ENCODE peak calls at places on chromosomes 3 and 15, in four cellular contexts. E is IMR-90, N is MM.1S, O is A549. P is an unnamed sample. For H3K4me1, the result is how much of the 10 kb centered on the place peaks cover.

GRCh38 chr15:61871926-61872522 is 188.2 kb downstream of the VPS13C start:
- DNase-seq in E (peak), O (peak), N (peak), P (no peak)

GRCh38 chr15:91634163-91634562 is 219.3 kb upstream of the SLCO3A1 start:
- DNase-seq in O (no peak), E (no peak), N (no peak), P (no peak)

GRCh38 chr3:60133269-60133877 is 1083.5 kb upstream of the CFAP20DC start:
- DNase-seq in E (no peak), O (no peak), N (no peak), P (no peak)

GRCh38 chr3:64248247-64248646 is 23.0 kb upstream of the PRICKLE2 start:
- DNase-seq in E (no peak), O (no peak), N (no peak), P (no peak)

GRCh38 chr3:196989721-196990262 is 21.2 kb upstream of the PIGZ start:
- DNase-seq in E (no peak), N (no peak), O (no peak), P (no peak)

GRCh38 chr3:149542375-149543312 is 68.1 kb downstream of the TM4SF4 start:
- DNase-seq in E (no peak), O (peak), N (no peak), P (no peak)

GRCh38 chr15:63025460-63025859 is 17.1 kb upstream of the TPM1 start:
- DNase-seq in E (no peak), N (no peak), O (peak), P (no peak)

GRCh38 chr3:155425351-155425750 is 131.9 kb upstream of the STRIT1 start:
- DNase-seq in N (no peak), E (no peak), O (no peak), P (no peak)

GRCh38 chr3:58222161-58222724 is 11.5 kb upstream of the DNASE1L3 start:
- DNase-seq in E (no peak), O (no peak), N (no peak), P (no peak)

GRCh38 chr15:80777836-80778620 is 1.1 kb upstream of the CEMIP start:
- DNase-seq in O (no peak), N (no peak), E (no peak), P (no peak)

GRCh38 chr3:194797555-194797954 is 111.9 kb downstream of the FAM43A start:
- DNase-seq in O (no peak), E (no peak), N (no peak), P (no peak)

GRCh38 chr15:74995779-74996765 is 709 bp downstream of the SCAMP5 start:
- DNase-seq in N (no peak), O (no peak), E (no peak), P (no peak)

GRCh38 chr3:158522737-158523136 is 48.3 kb upstream of the MLF1 start:
- DNase-seq in O (no peak), N (no peak), E (peak), P (no peak)

GRCh38 chr3:188133646-188134045 is 20.3 kb upstream of the LPP start:
- DNase-seq in N (no peak), O (no peak), E (peak), P (no peak)

GRCh38 chr3:39166932-39167532 is 13.6 kb upstream of the CSRNP1 start:
- DNase-seq in O (peak), E (peak), N (no peak), P (no peak)

GRCh38 chr3:63135362-63135761 is 142.7 kb upstream of the SYNPR start:
- DNase-seq in N (no peak), O (no peak), E (no peak), P (no peak)

GRCh38 chr3:115623414-115623868 is at the start of gene GAP43:
- DNase-seq in O (peak), E (peak), N (no peak), P (no peak)

GRCh38 chr3:188508454-188508853 is 354.5 kb downstream of the LPP start:
- DNase-seq in N (no peak), E (no peak), O (no peak), P (no peak)

GRCh38 chr3:64321747-64322146 is 96.5 kb upstream of the PRICKLE2 start:
- DNase-seq in E (peak), N (no peak), O (peak), P (no peak)

GRCh38 chr3:119279844-119280243 is 14.3 kb upstream of the ARHGAP31 start:
- DNase-seq in N (no peak), E (no peak), O (no peak), P (no peak)

GRCh38 chr3:43632269-43632733 is 10.5 kb upstream of the ANO10 start:
- DNase-seq in O (peak), E (peak), N (no peak), P (no peak)

GRCh38 chr15:38605744-38606143 is 41.1 kb upstream of the RASGRP1 start:
- DNase-seq in N (no peak), O (no peak), E (no peak), P (no peak)

GRCh38 chr3:120324185-120324584 is 25.0 kb downstream of the LRRC58 start:
- DNase-seq in N (no peak), O (no peak), E (peak), P (no peak)

GRCh38 chr3:65170357-65171090 is 482.7 kb upstream of the ADAMTS9 start:
- DNase-seq in E (peak), N (no peak), O (peak), P (no peak)

GRCh38 chr15:39585871-39586301 is 5.0 kb downstream of the THBS1 start:
- DNase-seq in O (no peak), E (no peak), N (no peak), P (no peak)

GRCh38 chr15:62932436-62932835 is 110.1 kb upstream of the TPM1 start:
- DNase-seq in E (peak), N (no peak), O (no peak), P (no peak)

GRCh38 chr3:173938159-173938558 is 540.6 kb downstream of the NLGN1 start:
- DNase-seq in E (peak), N (no peak), O (peak), P (no peak)

GRCh38 chr3:126936853-126937395 is 46.0 kb upstream of the PLXNA1 start:
- DNase-seq in O (no peak), E (no peak), N (no peak), P (no peak)

GRCh38 chr3:173135059-173135458 is 6.0 kb downstream of the SPATA16 start:
- DNase-seq in O (no peak), N (peak), E (no peak), P (no peak)

GRCh38 chr3:169239756-169240155 is 423.8 kb downstream of the MECOM start:
- DNase-seq in E (no peak), N (no peak), O (no peak), P (no peak)

GRCh38 chr15:52427804-52428203 is 100.9 kb downstream of the MYO5A start:
- DNase-seq in O (no peak), N (no peak), E (peak), P (no peak)

GRCh38 chr15:58686286-58686685 is 63.2 kb downstream of the ADAM10 start:
- DNase-seq in N (no peak), O (no peak), E (no peak), P (no peak)

GRCh38 chr3:65604863-65605526 is 433.7 kb downstream of the MAGI1 start:
- DNase-seq in E (peak), N (no peak), O (no peak), P (no peak)

GRCh38 chr3:45547202-45547701 is 47.3 kb upstream of the LIMD1 start:
- DNase-seq in N (no peak), E (no peak), O (peak), P (no peak)

GRCh38 chr3:108554233-108554632 is 35.0 kb downstream of the CIP2A start:
- DNase-seq in E (peak), O (no peak), N (no peak), P (no peak)

GRCh38 chr3:36505393-36505792 is 125.1 kb downstream of the STAC start:
- DNase-seq in E (no peak), O (no peak), N (no peak), P (no peak)

GRCh38 chr3:15164356-15164755 is 41.7 kb upstream of the CAPN7 start:
- DNase-seq in N (no peak), O (no peak), E (no peak), P (no peak)

GRCh38 chr3:179653777-179654117 is 907 bp downstream of the USP13 start:
- DNase-seq in N (peak), O (peak), E (no peak), P (no peak)

GRCh38 chr15:87959080-87959479 is 297.5 kb downstream of the NTRK3 start:
- DNase-seq in N (no peak), O (no peak), E (no peak), P (no peak)

GRCh38 chr15:74641151-74641550 is 25.5 kb downstream of the CLK3 start:
- DNase-seq in N (no peak), O (no peak), E (no peak), P (no peak)

DNA sequence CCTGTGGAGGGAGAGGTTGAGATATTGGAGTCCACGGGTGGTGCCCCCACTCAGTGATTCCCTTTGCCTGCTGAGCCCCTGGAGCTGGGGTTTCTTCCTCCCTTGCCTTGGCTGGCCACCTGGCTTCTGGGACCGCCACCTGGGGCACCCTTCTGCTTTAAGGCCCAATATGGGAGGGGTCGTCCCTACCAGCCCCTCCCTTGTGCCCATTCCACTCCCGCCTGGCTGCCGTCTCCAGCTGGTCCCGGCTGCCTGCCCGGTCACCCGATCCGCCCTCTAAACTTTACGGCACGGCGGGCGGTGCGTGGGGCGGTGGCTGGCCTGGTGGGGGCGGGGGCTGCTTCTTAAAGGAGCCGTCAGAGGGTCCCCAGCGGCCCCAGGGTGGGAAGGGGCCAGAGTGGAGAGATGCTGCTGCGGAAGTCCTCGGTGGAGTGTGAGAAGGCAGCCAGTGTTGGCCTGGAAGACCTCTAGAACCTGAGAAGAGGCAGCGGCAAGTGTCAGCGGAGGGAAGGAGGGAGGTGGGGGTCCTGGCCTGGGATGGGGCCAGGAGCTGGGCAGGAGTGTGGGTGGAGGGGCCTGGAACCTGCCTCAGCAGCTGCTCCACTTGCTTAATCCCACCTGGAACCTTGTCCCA is 1.6 kb upstream of the SEMA3B start:
- DNase-seq in N (no peak), O (no peak), E (no peak), P (no peak)
- H3K4me1 ChIP-seq in N (under half), O (half or more), E (half or more), P (under half)

GRCh38 chr3:31946484-31947081 is 34.5 kb downstream of the OSBPL10 start:
- DNase-seq in E (no peak), N (no peak), O (no peak), P (no peak)

GRCh38 chr3:31952205-31952604 is 28.9 kb downstream of the OSBPL10 start:
- DNase-seq in E (no peak), N (peak), O (no peak), P (no peak)

GRCh38 chr3:31945738-31946052 is 35.4 kb downstream of the OSBPL10 start:
- DNase-seq in N (no peak), O (no peak), E (peak), P (no peak)

GRCh38 chr3:31947671-31948091 is 33.4 kb downstream of the OSBPL10 start:
- DNase-seq in N (no peak), O (no peak), E (no peak), P (no peak)

GRCh38 chr3:31948255-31948654 is 32.8 kb downstream of the OSBPL10 start:
- DNase-seq in E (no peak), O (no peak), N (no peak), P (no peak)
- H3K4me1 ChIP-seq in E (under half), O (under half), N (under half), P (under half)

GRCh38 chr15:78828930-78829329 is 17.7 kb upstream of the ADAMTS7 start:
- DNase-seq in O (no peak), N (no peak), E (no peak), P (no peak)
- H3K4me1 ChIP-seq in O (under half), N (under half), E (under half), P (under half)

GRCh38 chr3:156820687-156821070 is 5.5 kb upstream of the LEKR1 start:
- DNase-seq in N (peak), E (no peak), O (no peak), P (no peak)

GRCh38 chr3:156826896-156827882 is 1.0 kb downstream of the LEKR1 start:
- DNase-seq in E (no peak), N (no peak), O (no peak), P (no peak)

GRCh38 chr3:156825795-156826143 is 384 bp upstream of the LEKR1 start:
- DNase-seq in O (no peak), N (no peak), E (no peak), P (no peak)

GRCh38 chr3:156831006-156831405 is 4.9 kb downstream of the LEKR1 start:
- DNase-seq in O (no peak), E (no peak), N (no peak), P (no peak)

GRCh38 chr3:156826144-156826895 is at the start of gene LEKR1:
- DNase-seq in N (peak), E (peak), O (peak), P (peak)
- H3K4me1 ChIP-seq in N (under half), E (under half), O (under half), P (under half)

P was measured in CD8-positive, alpha-beta memory T cell.